ENCODE peak calls at places on chromosomes 11 and 22, in four cellular contexts. D is H1, S is HepG2, J is WTC11. A is an unnamed sample.

GRCh38 chr11:16195659-16196058 is 160.7 kb downstream of the SOX6 start:
- DNase-seq in D (no peak), S (peak), J (no peak), A (no peak)

GRCh38 chr11:70732493-70733206 is 334.3 kb downstream of the CTTN start:
- DNase-seq in D (no peak), S (no peak), J (peak), A (no peak)

GRCh38 chr11:800473-800872 is 2.4 kb upstream of the SLC25A22 start:
- DNase-seq in D (no peak), S (no peak), J (no peak), A (no peak)

GRCh38 chr11:20274031-20274430 is 89.5 kb upstream of the HTATIP2 start:
- DNase-seq in D (no peak), S (no peak), J (no peak), A (no peak)

GRCh38 chr11:114321621-114322257 is 25.5 kb downstream of the NNMT start:
- DNase-seq in D (no peak), S (no peak), J (no peak), A (no peak)

GRCh38 chr22:19590696-19591095 is 66.5 kb upstream of the CLDN5 start:
- DNase-seq in D (no peak), S (no peak), J (no peak), A (no peak)

GRCh38 chr11:19953909-19954308 is 206.4 kb downstream of the DBX1 start:
- DNase-seq in D (no peak), S (peak), J (no peak), A (peak)

GRCh38 chr22:41204066-41204465 is 1.0 kb upstream of the L3MBTL2 start:
- DNase-seq in D (no peak), S (no peak), J (no peak), A (no peak)

GRCh38 chr11:128840137-128840536 is 27.0 kb downstream of the KCNJ1 start:
- DNase-seq in D (no peak), S (no peak), J (no peak), A (no peak)

GRCh38 chr11:18749681-18750319 is 23.8 kb upstream of the IGSF22 start:
- DNase-seq in D (no peak), S (peak), J (peak), A (no peak)

GRCh38 chr11:65417221-65417701 is 5.3 kb upstream of the NEAT1 start:
- DNase-seq in D (peak), S (no peak), J (no peak), A (no peak)

GRCh38 chr11:93652161-93652597 is 9.3 kb upstream of the CEP295 start:
- DNase-seq in D (peak), S (peak), J (no peak), A (peak)

GRCh38 chr22:44678980-44679647 is 22.9 kb upstream of the PRR5 start:
- DNase-seq in D (no peak), S (no peak), J (no peak), A (no peak)

GRCh38 chr22:23769321-23769965 is 1.7 kb upstream of the CHCHD10 start:
- DNase-seq in D (no peak), S (no peak), J (no peak), A (no peak)

GRCh38 chr22:23282089-23282501 is 101.8 kb downstream of the BCR start:
- DNase-seq in D (no peak), S (no peak), J (no peak), A (no peak)

GRCh38 chr11:111391328-111392124 is 12.5 kb upstream of the POU2AF1 start:
- DNase-seq in D (no peak), S (no peak), J (no peak), A (no peak)

GRCh38 chr11:95924414-95924760 is 480 bp upstream of the MTMR2 start:
- DNase-seq in D (no peak), S (peak), J (no peak), A (no peak)

GRCh38 chr11:22920939-22921565 is 60.8 kb upstream of the CCDC179 start:
- DNase-seq in D (no peak), S (peak), J (peak), A (peak)

GRCh38 chr11:124075841-124076571 is 34.9 kb upstream of the OR10G7 start:
- DNase-seq in D (no peak), S (no peak), J (peak), A (no peak)

GRCh38 chr11:118142809-118143208 is 9.8 kb downstream of the SCN4B start:
- DNase-seq in D (no peak), S (no peak), J (no peak), A (no peak)

GRCh38 chr11:119148855-119149370 is at the start of gene ABCG4:
- DNase-seq in D (peak), S (no peak), J (peak), A (no peak)

GRCh38 chr22:39631857-39632256 is 61.3 kb downstream of the CACNA1I start:
- DNase-seq in D (no peak), S (no peak), J (no peak), A (no peak)

GRCh38 chr22:17541476-17541875 is 21.8 kb upstream of the SLC25A18 start:
- DNase-seq in D (no peak), S (no peak), J (no peak), A (no peak)

GRCh38 chr22:35739076-35739475 is 21.4 kb downstream of the APOL5 start:
- DNase-seq in D (no peak), S (no peak), J (no peak), A (no peak)

GRCh38 chr11:124900464-124900863 is 2.8 kb upstream of the ROBO4 start:
- DNase-seq in D (peak), S (peak), J (no peak), A (no peak)

GRCh38 chr11:838441-839279 is 3.7 kb downstream of the POLR2L start:
- DNase-seq in D (no peak), S (peak), J (peak), A (no peak)

GRCh38 chr11:133501643-133502535 is 30.4 kb downstream of the OPCML start:
- DNase-seq in D (peak), S (no peak), J (no peak), A (no peak)

GRCh38 chr22:38819387-38819940 is 24.4 kb downstream of the NPTXR start:
- DNase-seq in D (no peak), S (no peak), J (no peak), A (no peak)

GRCh38 chr22:24392218-24392931 is 35.0 kb upstream of the ADORA2A start:
- DNase-seq in D (no peak), S (no peak), J (no peak), A (no peak)

GRCh38 chr11:47992959-47993820 is 12.8 kb downstream of the PTPRJ start:
- DNase-seq in D (no peak), S (no peak), J (no peak), A (peak)

GRCh38 chr11:96707273-96707672 is 317.5 kb downstream of the JRKL start:
- DNase-seq in D (no peak), S (no peak), J (no peak), A (no peak)

GRCh38 chr11:113162590-113162961 is 151.8 kb upstream of the TTC12 start:
- DNase-seq in D (no peak), S (no peak), J (no peak), A (peak)

GRCh38 chr11:44950036-44950624 is 553 bp downstream of the TP53I11 start:
- DNase-seq in D (peak), S (no peak), J (peak), A (no peak)

GRCh38 chr11:124536520-124536919 is 6.9 kb downstream of the OR8B12 start:
- DNase-seq in D (peak), S (peak), J (peak), A (no peak)

GRCh38 chr22:30198152-30198845 is 48.3 kb downstream of the LIF start:
- DNase-seq in D (no peak), S (no peak), J (no peak), A (no peak)

GRCh38 chr11:119047205-119047604 is 9.8 kb downstream of the HYOU1 start:
- DNase-seq in D (no peak), S (no peak), J (no peak), A (no peak)

GRCh38 chr11:3159296-3160190 is 5.6 kb downstream of the OSBPL5 start:
- DNase-seq in D (no peak), S (no peak), J (peak), A (no peak)
- TF ChIP-seq JUN in D (no peak), S (no peak), J (no peak), A (no peak)

GRCh38 chr11:17542249-17542648 is 2.0 kb downstream of the USH1C start:
- DNase-seq in D (no peak), S (peak), J (no peak), A (no peak)
- TF ChIP-seq SP1 in D (no peak), S (no peak), J (no peak), A (no peak)

GRCh38 chr11:13206086-13206640 is 71.4 kb upstream of the BMAL1 start:
- DNase-seq in D (no peak), S (no peak), J (no peak), A (no peak)
- TF ChIP-seq JUN in D (no peak), S (no peak), J (no peak), A (no peak)

DNA sequence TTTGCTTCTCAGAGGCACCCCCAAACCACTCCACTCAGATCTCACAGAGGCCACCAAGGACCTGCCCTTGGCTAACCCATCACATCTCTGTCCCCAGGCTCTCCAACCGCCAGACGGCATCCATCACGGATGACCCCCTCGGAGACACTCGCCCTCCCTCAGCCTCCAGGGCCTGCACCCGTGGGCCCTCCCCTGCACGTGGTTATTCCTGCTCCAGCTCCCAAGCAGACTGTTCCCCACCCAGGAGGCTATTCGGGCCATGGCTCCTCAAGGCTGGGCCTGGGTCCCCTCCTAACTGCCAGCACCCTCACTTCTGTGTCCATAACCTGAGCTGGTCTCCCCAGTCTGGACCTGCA is 11.0 kb downstream of the CELSR1 start:
- DNase-seq in D (no peak), S (no peak), J (no peak), A (no peak)
- TF ChIP-seq SP1 in D (no peak), S (no peak), J (no peak), A (no peak)

GRCh38 chr22:42963231-42963595 is 51.7 kb downstream of the PACSIN2 start:
- DNase-seq in D (no peak), S (no peak), J (no peak), A (no peak)

GRCh38 chr22:42966389-42966998 is 48.5 kb downstream of the PACSIN2 start:
- DNase-seq in D (no peak), S (no peak), J (no peak), A (no peak)

GRCh38 chr22:42967005-42967404 is 47.9 kb downstream of the PACSIN2 start:
- DNase-seq in D (no peak), S (no peak), J (no peak), A (no peak)

GRCh38 chr22:42962295-42963230 is 52.4 kb downstream of the PACSIN2 start:
- DNase-seq in D (no peak), S (no peak), J (no peak), A (no peak)

GRCh38 chr22:42964994-42965699 is 49.8 kb downstream of the PACSIN2 start:
- DNase-seq in D (no peak), S (peak), J (peak), A (no peak)
- TF ChIP-seq JUN in D (no peak), S (no peak), J (no peak), A (no peak)

GRCh38 chr11:62677709-62678108 is 1.2 kb downstream of the UBXN1 start:
- DNase-seq in D (no peak), S (no peak), J (no peak), A (no peak)

GRCh38 chr11:62682518-62682917 is 3.6 kb upstream of the UBXN1 start:
- DNase-seq in D (no peak), S (no peak), J (no peak), A (no peak)

GRCh38 chr11:62678770-62679696 is at the start of gene UBXN1:
- DNase-seq in D (peak), S (peak), J (peak), A (peak)

GRCh38 chr11:62678433-62678769 is 472 bp downstream of the UBXN1 start:
- DNase-seq in D (no peak), S (no peak), J (no peak), A (no peak)

GRCh38 chr11:62680825-62681240 is 2.0 kb upstream of the UBXN1 start:
- DNase-seq in D (no peak), S (peak), J (no peak), A (peak)
- TF ChIP-seq SP1 in D (no peak), S (no peak), J (no peak), A (no peak)

DNA sequence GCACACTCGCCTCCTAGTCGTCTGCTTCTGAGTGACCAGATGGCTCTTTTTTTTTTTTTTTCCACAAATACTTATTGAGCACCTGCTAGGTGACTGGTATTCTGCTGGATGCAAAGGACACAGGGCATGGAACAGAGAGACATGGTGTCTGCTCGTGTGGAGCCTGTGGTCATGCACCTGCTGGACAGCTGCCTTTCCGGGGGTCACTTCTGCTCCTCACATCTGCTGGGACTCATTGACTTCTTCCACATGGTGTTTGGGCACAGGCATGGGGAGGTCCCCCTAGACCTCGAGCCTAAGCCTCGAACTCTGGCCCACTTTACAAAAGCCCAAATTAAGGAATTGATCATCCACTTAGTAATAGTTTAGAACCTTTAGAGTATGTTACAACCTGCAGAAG is 39.5 kb upstream of the EMID1 start:
- DNase-seq in D (no peak), S (no peak), J (no peak), A (no peak)
- TF ChIP-seq JUN in D (no peak), S (no peak), J (no peak), A (no peak)

DNA sequence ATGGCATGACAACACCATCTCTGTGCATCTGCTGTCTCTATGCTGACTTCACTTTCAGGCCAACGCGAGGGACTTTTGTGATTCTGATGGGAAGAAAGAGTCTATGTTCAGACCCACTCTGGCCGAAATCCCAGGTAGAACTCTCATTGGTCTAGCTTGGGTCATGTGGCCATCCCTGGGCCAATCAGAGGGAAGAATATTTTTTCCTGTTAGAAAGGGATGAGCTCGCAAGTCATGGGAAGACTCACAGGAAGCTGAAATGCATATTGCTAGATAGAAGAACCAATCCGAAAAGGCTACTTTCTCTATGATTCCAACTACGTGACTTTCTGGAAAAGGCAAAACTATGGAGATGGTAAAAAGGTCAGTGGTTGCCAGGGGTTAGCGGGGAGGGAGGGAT is 56.0 kb upstream of the LINC01488 start:
- DNase-seq in D (no peak), S (no peak), J (no peak), A (no peak)
- TF ChIP-seq SP1 in D (no peak), S (no peak), J (no peak), A (no peak)

GRCh38 chr11:32090774-32091370 is at the start of gene RCN1:
- DNase-seq in D (peak), S (peak), J (peak), A (peak)
- TF ChIP-seq JUN in D (no peak), S (no peak), J (peak), A (no peak)

GRCh38 chr11:68890490-68891231 is 13.0 kb downstream of the MRPL21 start:
- DNase-seq in D (no peak), S (no peak), J (no peak), A (no peak)
- TF ChIP-seq SP1 in D (no peak), S (no peak), J (no peak), A (no peak)